ENCODE peak calls at places on chromosomes 12 and 14, in five cellular contexts. D, N, Q, A and F are unnamed samples.

GRCh38 chr12:53179694-53180269 is 740 bp upstream of the ZNF740 start:
- DNase-seq in D (no peak), N (no peak), Q (no peak), A (no peak), F (no peak)

GRCh38 chr14:71187633-71188356 is 280.5 kb downstream of the PCNX1 start:
- DNase-seq in D (no peak), N (no peak), Q (no peak), A (no peak), F (no peak)

GRCh38 chr14:51535443-51536044 is 116.2 kb upstream of the FRMD6 start:
- DNase-seq in D (no peak), N (no peak), Q (no peak), A (no peak), F (no peak)

GRCh38 chr12:46089414-46090162 is 99.2 kb upstream of the SCAF11 start:
- DNase-seq in D (no peak), N (no peak), Q (no peak), A (no peak), F (no peak)

GRCh38 chr14:100532916-100533630 is 54.1 kb downstream of the BEGAIN start:
- DNase-seq in D (no peak), N (no peak), Q (peak; percentile 30), A (no peak), F (no peak)

GRCh38 chr12:113238309-113238708 is 17.0 kb downstream of the TPCN1 start:
- DNase-seq in D (peak; percentile 82), N (no peak), Q (no peak), A (no peak), F (no peak)

GRCh38 chr12:86950043-86950838 is 694.0 kb upstream of the MGAT4C start:
- DNase-seq in D (no peak), N (no peak), Q (no peak), A (no peak), F (no peak)

GRCh38 chr12:25436206-25436912 is 116.7 kb downstream of the LMNTD1 start:
- DNase-seq in D (peak; percentile 64), N (peak; percentile 63), Q (peak; percentile 89), A (peak; percentile 54), F (peak; percentile 49)

GRCh38 chr14:34088918-34089317 is 138.0 kb upstream of the EGLN3 start:
- DNase-seq in D (peak; percentile 36), N (no peak), Q (no peak), A (no peak), F (no peak)

GRCh38 chr12:125944446-125944845 is 879.2 kb downstream of the AACS start:
- DNase-seq in D (no peak), N (no peak), Q (no peak), A (no peak), F (no peak)

GRCh38 chr14:81309511-81309910 is 88.8 kb upstream of the GTF2A1 start:
- DNase-seq in D (no peak), N (no peak), Q (no peak), A (no peak), F (no peak)

GRCh38 chr12:128817115-128818015 is 6.4 kb downstream of the SLC15A4 start:
- DNase-seq in D (peak; percentile 17), N (no peak), Q (peak; percentile 55), A (no peak), F (no peak)

GRCh38 chr12:70241845-70242244 is 1.4 kb upstream of the CNOT2 start:
- DNase-seq in D (no peak), N (no peak), Q (no peak), A (no peak), F (no peak)

GRCh38 chr12:23674064-23674463 is 275.4 kb downstream of the SOX5 start:
- DNase-seq in D (no peak), N (no peak), Q (no peak), A (no peak), F (no peak)

GRCh38 chr12:101696477-101697196 is 803 bp upstream of the CHPT1 start:
- DNase-seq in D (peak; percentile 94), N (peak; percentile 6), Q (no peak), A (no peak), F (peak; percentile 88)

DNA sequence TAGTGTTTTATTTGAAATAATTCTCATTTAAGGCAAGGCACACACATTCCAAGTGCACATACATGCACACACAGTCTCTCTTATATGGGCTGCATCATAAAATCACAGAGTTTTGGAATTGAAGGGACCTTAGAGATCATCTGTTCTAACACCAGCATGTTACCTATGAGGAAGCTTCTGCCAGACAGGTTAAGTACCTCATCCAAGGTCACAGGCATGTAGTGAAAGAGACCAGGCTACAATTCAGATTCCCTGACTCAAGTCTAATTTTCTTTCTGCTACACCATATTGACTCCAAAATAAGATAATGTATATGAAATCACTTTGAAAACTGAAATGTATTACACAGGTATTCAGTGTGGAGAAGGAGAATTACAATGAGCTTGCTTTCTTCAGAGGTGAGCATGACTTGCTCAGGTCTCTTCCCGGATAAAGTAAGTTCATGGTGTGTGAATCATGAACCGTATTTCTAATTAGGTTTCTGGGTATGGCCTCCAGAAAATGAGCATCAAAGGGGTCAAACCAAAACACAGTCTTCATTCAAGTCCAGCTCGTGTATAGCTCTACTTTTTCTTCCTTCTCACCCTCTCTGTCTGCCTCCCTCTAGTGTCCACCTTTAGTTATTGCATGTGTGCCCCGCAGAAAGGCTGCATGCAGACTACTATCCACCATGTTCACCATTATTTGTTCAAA is 411.9 kb downstream of the FUT8 start:
- DNase-seq in D (peak; percentile 60), N (peak; percentile 58), Q (peak; percentile 70), A (no peak), F (peak; percentile 57)
- TF ChIP-seq MAFK in D (no peak), N (no peak), Q (no peak), A (no peak), F (no peak)

DNA sequence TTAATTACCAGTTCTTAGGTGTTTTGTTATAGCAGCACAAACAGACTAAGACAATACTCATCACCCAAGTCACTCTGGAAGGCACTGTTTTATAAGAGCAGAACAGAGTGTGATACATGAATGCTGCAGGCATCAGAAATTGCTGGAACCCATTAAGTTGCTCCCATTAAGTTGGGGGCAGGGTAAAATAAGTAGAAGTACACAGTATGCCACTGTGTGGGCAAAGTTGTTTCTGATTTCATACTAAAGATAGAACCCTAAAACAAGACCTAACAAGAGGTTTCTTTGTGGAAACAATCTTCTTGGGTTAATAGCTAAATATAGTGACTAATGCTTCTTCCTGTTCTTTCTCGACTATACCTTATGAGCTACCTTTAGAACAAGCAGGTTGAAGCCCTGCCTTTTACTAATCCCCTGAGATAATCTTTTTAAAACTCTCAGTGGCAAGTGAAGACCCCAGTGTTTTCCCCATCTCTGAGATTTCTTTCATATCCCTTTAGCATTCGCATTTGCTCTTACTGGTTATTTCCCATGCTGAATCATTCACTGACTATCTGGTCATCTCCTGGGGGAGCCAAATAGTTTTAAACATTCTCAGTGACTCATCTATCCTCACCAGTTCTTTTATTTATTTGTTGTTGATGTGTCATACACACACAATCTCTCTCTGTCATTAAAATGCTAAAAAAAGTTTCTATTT is 52.3 kb downstream of the SOCS2 start:
- DNase-seq in D (peak; percentile 66), N (peak; percentile 91), Q (peak; percentile 98), A (no peak), F (peak; percentile 52)
- TF ChIP-seq MAFK in D (peak; percentile 68), N (peak; percentile 65), Q (no peak), A (no peak), F (no peak)

GRCh38 chr12:50174971-50175715 is 8.0 kb upstream of the CERS5 start:
- DNase-seq in D (peak; percentile 82), N (peak; percentile 52), Q (peak; percentile 85), A (no peak), F (peak; percentile 62)
- TF ChIP-seq MAFK in D (no peak), N (no peak), Q (no peak), A (no peak), F (no peak)

GRCh38 chr12:67362526-67362925 is 93.4 kb downstream of the CAND1 start:
- DNase-seq in D (peak; percentile 11), N (no peak), Q (no peak), A (no peak), F (no peak)

GRCh38 chr12:67367843-67368242 is 98.7 kb downstream of the CAND1 start:
- DNase-seq in D (no peak), N (no peak), Q (peak; percentile 34), A (no peak), F (no peak)

GRCh38 chr12:67366530-67367196 is 97.5 kb downstream of the CAND1 start:
- DNase-seq in D (no peak), N (no peak), Q (peak; percentile 66), A (no peak), F (no peak)

GRCh38 chr12:67365131-67365530 is 96.0 kb downstream of the CAND1 start:
- DNase-seq in D (no peak), N (no peak), Q (no peak), A (no peak), F (no peak)

DNA sequence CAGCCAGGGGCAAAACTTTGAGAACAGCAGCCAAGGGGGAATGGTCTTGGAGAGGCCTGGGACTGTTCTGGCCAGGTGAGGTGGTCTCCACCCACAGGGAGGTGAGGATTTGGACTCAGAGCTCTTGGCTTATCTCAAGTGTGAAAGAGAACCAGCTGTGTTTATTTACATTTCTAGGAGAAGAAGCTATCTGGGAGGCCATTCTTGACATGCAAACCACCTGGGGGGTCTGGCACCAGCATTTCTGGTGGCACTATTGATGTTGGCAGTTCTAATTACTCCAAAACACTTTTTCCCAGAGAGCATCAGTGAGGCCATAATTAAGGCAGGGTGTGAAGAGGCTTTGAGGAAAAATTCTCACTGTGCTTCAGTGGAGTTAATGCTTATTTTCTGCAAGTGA is 95.1 kb downstream of the CAND1 start:
- DNase-seq in D (no peak), N (no peak), Q (no peak), A (no peak), F (no peak)
- TF ChIP-seq MAFK in D (no peak), N (no peak), Q (no peak), A (no peak), F (no peak)

GRCh38 chr14:92945959-92946846 is 23.3 kb downstream of the CHGA start:
- DNase-seq in D (no peak), N (peak; percentile 39), Q (peak; percentile 60), A (no peak), F (no peak)
- TF ChIP-seq MAFK in D (no peak), N (no peak), Q (no peak), A (no peak), F (no peak)